ENCODE peak calls at places on chromosomes 4 and X, in nine cellular contexts. E, H, F, B, P, G, O, D and M are unnamed samples.

GRCh38 chr4:147550626-147551250 is 66.5 kb upstream of the TMEM184C start:
- DNase-seq in E (no peak), H (no peak), F (no peak), B (peak; percentile 79), P (no peak), G (no peak), O (peak; percentile 57), D (no peak), M (peak; percentile 18)

GRCh38 chr4:184293552-184293951 is 75.9 kb upstream of the ENPP6 start:
- DNase-seq in E (no peak), H (no peak), F (no peak), B (no peak), P (no peak), G (no peak), O (peak; percentile 43), D (peak; percentile 30), M (peak; percentile 25)

GRCh38 chr4:24497221-24497620 is 87.1 kb downstream of the DHX15 start:
- DNase-seq in E (no peak), H (no peak), F (no peak), B (no peak), P (no peak), G (no peak), O (no peak), D (no peak), M (no peak)

GRCh38 chrX:136193771-136194170 is 46.4 kb downstream of the FHL1 start:
- DNase-seq in E (no peak), H (no peak), F (no peak), B (no peak), P (no peak), G (no peak), O (no peak), D (no peak), M (no peak)

GRCh38 chr4:158172558-158173258 is at the start of gene GASK1B:
- DNase-seq in E (peak; percentile 70), H (peak; percentile 66), F (no peak), B (peak; percentile 52), P (peak; percentile 21), G (no peak), O (peak; percentile 84), D (peak; percentile 33), M (peak; percentile 46)

GRCh38 chr4:109067509-109068205 is 234.8 kb downstream of the COL25A1 start:
- DNase-seq in E (no peak), H (no peak), F (peak; percentile 23), B (peak; percentile 74), P (no peak), G (no peak), O (peak; percentile 48), D (no peak), M (peak; percentile 89)

GRCh38 chr4:65880594-65880993 is 210.3 kb upstream of the EPHA5 start:
- DNase-seq in E (peak; percentile 48), H (no peak), F (no peak), B (no peak), P (no peak), G (no peak), O (peak; percentile 6), D (no peak), M (no peak)

GRCh38 chrX:131783555-131784338 is 239.4 kb upstream of the STK26 start:
- DNase-seq in E (peak; percentile 73), H (peak; percentile 31), F (no peak), B (no peak), P (no peak), G (peak; percentile 74), O (no peak), D (no peak), M (no peak)

GRCh38 chr4:125519376-125520171 is 204.8 kb downstream of the FAT4 start:
- DNase-seq in E (no peak), H (no peak), F (no peak), B (no peak), P (no peak), G (no peak), O (no peak), D (no peak), M (no peak)

GRCh38 chr4:175934492-175934891 is 122.4 kb upstream of the GPM6A start:
- DNase-seq in E (no peak), H (no peak), F (no peak), B (no peak), P (no peak), G (no peak), O (no peak), D (no peak), M (no peak)

GRCh38 chr4:119549639-119550038 is 79.0 kb downstream of the PDE5A start:
- DNase-seq in E (no peak), H (no peak), F (no peak), B (no peak), P (no peak), G (no peak), O (no peak), D (no peak), M (no peak)

GRCh38 chr4:20254517-20255250 is 3.0 kb downstream of the SLIT2 start:
- DNase-seq in E (no peak), H (no peak), F (peak; percentile 15), B (peak; percentile 41), P (peak; percentile 9), G (no peak), O (peak; percentile 59), D (peak; percentile 49), M (peak; percentile 30)